ENCODE peak calls at places on chromosomes 1 and 21, in ten cellular contexts. One of them, this sample, is unnamed.

GRCh38 chr1:170162385-170163226 is 16.8 kb downstream of the NTMT2 start:
- DNase-seq in activated B cell treated with CpG ODN at 0.5 μM for 24 hours: no peak
- DNase-seq in pancreas: no peak
- DNase-seq in Panc1: no peak
- DNase-seq in AG04449: peak; percentile 91
- DNase-seq in GM12865: no peak
- DNase-seq in IMR-90: peak; percentile 96
- DNase-seq in mucosa of descending colon: no peak
- DNase-seq in psoas muscle: no peak
- DNase-seq in type B pancreatic cell: no peak
- DNase-seq in this sample: peak; percentile 97

GRCh38 chr1:119987112-119987511 is 82.3 kb downstream of the NOTCH2 start:
- DNase-seq in activated B cell treated with CpG ODN at 0.5 μM for 24 hours: no peak
- DNase-seq in pancreas: no peak
- DNase-seq in Panc1: no peak
- DNase-seq in AG04449: peak; percentile 90
- DNase-seq in GM12865: peak; percentile 24
- DNase-seq in IMR-90: peak; percentile 97
- DNase-seq in mucosa of descending colon: no peak
- DNase-seq in psoas muscle: no peak
- DNase-seq in type B pancreatic cell: no peak
- DNase-seq in this sample: peak; percentile 95

GRCh38 chr1:178541396-178541795 is 28.5 kb downstream of the TEX35 start:
- DNase-seq in activated B cell treated with CpG ODN at 0.5 μM for 24 hours: no peak
- DNase-seq in pancreas: no peak
- DNase-seq in Panc1: no peak
- DNase-seq in AG04449: no peak
- DNase-seq in GM12865: no peak
- DNase-seq in IMR-90: no peak
- DNase-seq in mucosa of descending colon: no peak
- DNase-seq in psoas muscle: no peak
- DNase-seq in type B pancreatic cell: no peak
- DNase-seq in this sample: no peak

GRCh38 chr1:85374160-85374559 is 90.8 kb downstream of the DDAH1 start:
- DNase-seq in activated B cell treated with CpG ODN at 0.5 μM for 24 hours: no peak
- DNase-seq in pancreas: peak; percentile 30
- DNase-seq in Panc1: peak; percentile 93
- DNase-seq in AG04449: no peak
- DNase-seq in GM12865: no peak
- DNase-seq in IMR-90: peak; percentile 95
- DNase-seq in mucosa of descending colon: no peak
- DNase-seq in psoas muscle: no peak
- DNase-seq in type B pancreatic cell: no peak
- DNase-seq in this sample: peak; percentile 83

GRCh38 chr1:223622132-223622842 is 43.2 kb downstream of the CAPN8 start:
- DNase-seq in activated B cell treated with CpG ODN at 0.5 μM for 24 hours: no peak
- DNase-seq in pancreas: peak; percentile 37
- DNase-seq in Panc1: no peak
- DNase-seq in AG04449: no peak
- DNase-seq in GM12865: no peak
- DNase-seq in IMR-90: no peak
- DNase-seq in mucosa of descending colon: no peak
- DNase-seq in psoas muscle: no peak
- DNase-seq in type B pancreatic cell: no peak
- DNase-seq in this sample: no peak

GRCh38 chr21:14825405-14826032 is 239.3 kb downstream of the NRIP1 start:
- DNase-seq in activated B cell treated with CpG ODN at 0.5 μM for 24 hours: no peak
- DNase-seq in pancreas: no peak
- DNase-seq in Panc1: no peak
- DNase-seq in AG04449: no peak
- DNase-seq in GM12865: peak; percentile 74
- DNase-seq in IMR-90: no peak
- DNase-seq in mucosa of descending colon: no peak
- DNase-seq in psoas muscle: no peak
- DNase-seq in type B pancreatic cell: no peak
- DNase-seq in this sample: no peak

GRCh38 chr1:118004312-118004711 is 74.8 kb downstream of the WDR3 start:
- DNase-seq in activated B cell treated with CpG ODN at 0.5 μM for 24 hours: no peak
- DNase-seq in pancreas: no peak
- DNase-seq in Panc1: no peak
- DNase-seq in AG04449: no peak
- DNase-seq in GM12865: no peak
- DNase-seq in IMR-90: no peak
- DNase-seq in mucosa of descending colon: no peak
- DNase-seq in psoas muscle: no peak
- DNase-seq in type B pancreatic cell: no peak
- DNase-seq in this sample: no peak

GRCh38 chr1:107196973-107197562 is 56.2 kb downstream of the NTNG1 start:
- DNase-seq in activated B cell treated with CpG ODN at 0.5 μM for 24 hours: no peak
- DNase-seq in pancreas: no peak
- DNase-seq in Panc1: no peak
- DNase-seq in AG04449: no peak
- DNase-seq in GM12865: peak; percentile 83
- DNase-seq in IMR-90: peak; percentile 3
- DNase-seq in mucosa of descending colon: peak; percentile 49
- DNase-seq in psoas muscle: no peak
- DNase-seq in type B pancreatic cell: no peak
- DNase-seq in this sample: no peak

GRCh38 chr1:26787706-26788514 is at the start of gene PIGV:
- DNase-seq in activated B cell treated with CpG ODN at 0.5 μM for 24 hours: peak; percentile 94
- DNase-seq in pancreas: peak; percentile 83
- DNase-seq in Panc1: no peak
- DNase-seq in AG04449: no peak
- DNase-seq in GM12865: peak; percentile 91
- DNase-seq in IMR-90: peak; percentile 75
- DNase-seq in mucosa of descending colon: peak; percentile 91
- DNase-seq in psoas muscle: peak; percentile 94
- DNase-seq in type B pancreatic cell: peak; percentile 95
- DNase-seq in this sample: peak; percentile 80

GRCh38 chr1:25430073-25430665 is 528 bp upstream of the MACO1 start:
- DNase-seq in activated B cell treated with CpG ODN at 0.5 μM for 24 hours: peak; percentile 84
- DNase-seq in pancreas: peak; percentile 86
- DNase-seq in Panc1: no peak
- DNase-seq in AG04449: no peak
- DNase-seq in GM12865: peak; percentile 89
- DNase-seq in IMR-90: peak; percentile 71
- DNase-seq in mucosa of descending colon: peak; percentile 88
- DNase-seq in psoas muscle: peak; percentile 94
- DNase-seq in type B pancreatic cell: peak; percentile 83
- DNase-seq in this sample: peak; percentile 80

GRCh38 chr1:92194516-92194915 is 23.2 kb upstream of the C1orf146 start:
- DNase-seq in activated B cell treated with CpG ODN at 0.5 μM for 24 hours: no peak
- DNase-seq in pancreas: no peak
- DNase-seq in Panc1: no peak
- DNase-seq in AG04449: no peak
- DNase-seq in GM12865: no peak
- DNase-seq in IMR-90: peak; percentile 40
- DNase-seq in mucosa of descending colon: no peak
- DNase-seq in psoas muscle: no peak
- DNase-seq in type B pancreatic cell: no peak
- DNase-seq in this sample: no peak

GRCh38 chr1:9428601-9429368 is 110.5 kb upstream of the SLC25A33 start:
- DNase-seq in activated B cell treated with CpG ODN at 0.5 μM for 24 hours: peak; percentile 100
- DNase-seq in pancreas: peak; percentile 100
- DNase-seq in Panc1: peak; percentile 99
- DNase-seq in AG04449: peak; percentile 88
- DNase-seq in GM12865: peak; percentile 100
- DNase-seq in IMR-90: peak; percentile 99
- DNase-seq in mucosa of descending colon: peak; percentile 100
- DNase-seq in psoas muscle: peak; percentile 99
- DNase-seq in type B pancreatic cell: peak; percentile 100
- DNase-seq in this sample: peak; percentile 97
- TF ChIP-seq CTCF in activated B cell treated with CpG ODN at 0.5 μM for 24 hours: no peak
- TF ChIP-seq CTCF in pancreas: no peak
- TF ChIP-seq CTCF in Panc1: no peak
- TF ChIP-seq CTCF in AG04449: no peak
- TF ChIP-seq CTCF in GM12865: no peak
- TF ChIP-seq CTCF in IMR-90: peak; percentile 7
- TF ChIP-seq CTCF in mucosa of descending colon: peak; percentile 20
- TF ChIP-seq CTCF in psoas muscle: no peak
- TF ChIP-seq CTCF in type B pancreatic cell: peak; percentile 42
- TF ChIP-seq CTCF in this sample: peak; percentile 30

DNA sequence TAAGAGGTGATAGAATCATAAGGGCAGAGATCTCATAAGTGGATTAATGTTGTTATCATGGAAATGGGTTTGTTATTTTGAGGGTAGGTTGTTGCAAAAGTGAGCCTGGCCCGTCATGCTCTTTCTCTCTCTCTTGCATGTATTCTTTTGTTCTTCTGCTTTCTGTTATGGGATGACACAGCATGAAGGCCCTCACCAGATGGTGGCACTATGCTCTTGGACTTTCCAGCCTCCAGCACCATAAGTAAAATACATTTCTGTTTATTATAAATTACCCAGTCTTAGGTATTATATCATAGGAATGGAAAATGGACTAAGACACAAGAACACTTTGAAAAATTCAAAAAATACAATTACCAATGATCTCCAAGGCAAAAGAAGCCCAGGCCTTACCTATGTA is 676.1 kb downstream of the PTPRU start:
- DNase-seq in activated B cell treated with CpG ODN at 0.5 μM for 24 hours: no peak
- DNase-seq in pancreas: no peak
- DNase-seq in Panc1: peak; percentile 32
- DNase-seq in AG04449: no peak
- DNase-seq in GM12865: peak; percentile 15
- DNase-seq in IMR-90: peak; percentile 54
- DNase-seq in mucosa of descending colon: peak; percentile 57
- DNase-seq in psoas muscle: no peak
- DNase-seq in type B pancreatic cell: no peak
- DNase-seq in this sample: peak; percentile 34
- TF ChIP-seq CTCF in activated B cell treated with CpG ODN at 0.5 μM for 24 hours: no peak
- TF ChIP-seq CTCF in pancreas: no peak
- TF ChIP-seq CTCF in Panc1: peak; percentile 69
- TF ChIP-seq CTCF in AG04449: peak; percentile 52
- TF ChIP-seq CTCF in GM12865: peak; percentile 28
- TF ChIP-seq CTCF in IMR-90: peak; percentile 54
- TF ChIP-seq CTCF in mucosa of descending colon: no peak
- TF ChIP-seq CTCF in psoas muscle: no peak
- TF ChIP-seq CTCF in type B pancreatic cell: peak; percentile 38
- TF ChIP-seq CTCF in this sample: peak; percentile 54

GRCh38 chr1:213053455-213053854 is 2.4 kb downstream of the RPS6KC1 start:
- DNase-seq in activated B cell treated with CpG ODN at 0.5 μM for 24 hours: no peak
- DNase-seq in pancreas: no peak
- DNase-seq in Panc1: no peak
- DNase-seq in AG04449: no peak
- DNase-seq in GM12865: no peak
- DNase-seq in IMR-90: no peak
- DNase-seq in mucosa of descending colon: no peak
- DNase-seq in psoas muscle: no peak
- DNase-seq in type B pancreatic cell: no peak
- DNase-seq in this sample: no peak

GRCh38 chr1:213051881-213052202 is 801 bp downstream of the RPS6KC1 start:
- DNase-seq in activated B cell treated with CpG ODN at 0.5 μM for 24 hours: no peak
- DNase-seq in pancreas: no peak
- DNase-seq in Panc1: no peak
- DNase-seq in AG04449: no peak
- DNase-seq in GM12865: no peak
- DNase-seq in IMR-90: no peak
- DNase-seq in mucosa of descending colon: no peak
- DNase-seq in psoas muscle: no peak
- DNase-seq in type B pancreatic cell: no peak
- DNase-seq in this sample: no peak

GRCh38 chr1:213050745-213051126 is 305 bp upstream of the RPS6KC1 start:
- DNase-seq in activated B cell treated with CpG ODN at 0.5 μM for 24 hours: no peak
- DNase-seq in pancreas: no peak
- DNase-seq in Panc1: peak; percentile 55
- DNase-seq in AG04449: no peak
- DNase-seq in GM12865: no peak
- DNase-seq in IMR-90: no peak
- DNase-seq in mucosa of descending colon: no peak
- DNase-seq in psoas muscle: no peak
- DNase-seq in type B pancreatic cell: no peak
- DNase-seq in this sample: no peak

GRCh38 chr1:213049232-213049631 is 1.8 kb upstream of the RPS6KC1 start:
- DNase-seq in activated B cell treated with CpG ODN at 0.5 μM for 24 hours: no peak
- DNase-seq in pancreas: no peak
- DNase-seq in Panc1: no peak
- DNase-seq in AG04449: no peak
- DNase-seq in GM12865: no peak
- DNase-seq in IMR-90: no peak
- DNase-seq in mucosa of descending colon: no peak
- DNase-seq in psoas muscle: no peak
- DNase-seq in type B pancreatic cell: no peak
- DNase-seq in this sample: no peak

GRCh38 chr1:213051127-213051880 is at the start of gene RPS6KC1:
- DNase-seq in activated B cell treated with CpG ODN at 0.5 μM for 24 hours: peak; percentile 73
- DNase-seq in pancreas: peak; percentile 79
- DNase-seq in Panc1: peak; percentile 20
- DNase-seq in AG04449: no peak
- DNase-seq in GM12865: peak; percentile 88
- DNase-seq in IMR-90: peak; percentile 75
- DNase-seq in mucosa of descending colon: peak; percentile 89
- DNase-seq in psoas muscle: peak; percentile 92
- DNase-seq in type B pancreatic cell: peak; percentile 82
- DNase-seq in this sample: peak; percentile 78
- TF ChIP-seq CTCF in activated B cell treated with CpG ODN at 0.5 μM for 24 hours: no peak
- TF ChIP-seq CTCF in pancreas: no peak
- TF ChIP-seq CTCF in Panc1: no peak
- TF ChIP-seq CTCF in AG04449: peak; percentile 3
- TF ChIP-seq CTCF in GM12865: peak; percentile 1
- TF ChIP-seq CTCF in IMR-90: no peak
- TF ChIP-seq CTCF in mucosa of descending colon: no peak
- TF ChIP-seq CTCF in psoas muscle: no peak
- TF ChIP-seq CTCF in type B pancreatic cell: peak; percentile 42
- TF ChIP-seq CTCF in this sample: peak; percentile 26

GRCh38 chr1:162757476-162757875 is 33.0 kb upstream of the HSD17B7 start:
- DNase-seq in activated B cell treated with CpG ODN at 0.5 μM for 24 hours: no peak
- DNase-seq in pancreas: no peak
- DNase-seq in Panc1: no peak
- DNase-seq in AG04449: no peak
- DNase-seq in GM12865: no peak
- DNase-seq in IMR-90: peak; percentile 52
- DNase-seq in mucosa of descending colon: no peak
- DNase-seq in psoas muscle: no peak
- DNase-seq in type B pancreatic cell: no peak
- DNase-seq in this sample: peak; percentile 33

GRCh38 chr1:162756523-162756922 is 34.0 kb upstream of the HSD17B7 start:
- DNase-seq in activated B cell treated with CpG ODN at 0.5 μM for 24 hours: no peak
- DNase-seq in pancreas: no peak
- DNase-seq in Panc1: no peak
- DNase-seq in AG04449: no peak
- DNase-seq in GM12865: no peak
- DNase-seq in IMR-90: peak; percentile 28
- DNase-seq in mucosa of descending colon: no peak
- DNase-seq in psoas muscle: no peak
- DNase-seq in type B pancreatic cell: no peak
- DNase-seq in this sample: peak; percentile 33

GRCh38 chr1:162753998-162754585 is 36.4 kb upstream of the HSD17B7 start:
- DNase-seq in activated B cell treated with CpG ODN at 0.5 μM for 24 hours: no peak
- DNase-seq in pancreas: no peak
- DNase-seq in Panc1: no peak
- DNase-seq in AG04449: no peak
- DNase-seq in GM12865: no peak
- DNase-seq in IMR-90: peak; percentile 38
- DNase-seq in mucosa of descending colon: no peak
- DNase-seq in psoas muscle: no peak
- DNase-seq in type B pancreatic cell: no peak
- DNase-seq in this sample: peak; percentile 41

GRCh38 chr1:162755306-162755705 is 35.2 kb upstream of the HSD17B7 start:
- DNase-seq in activated B cell treated with CpG ODN at 0.5 μM for 24 hours: no peak
- DNase-seq in pancreas: no peak
- DNase-seq in Panc1: no peak
- DNase-seq in AG04449: no peak
- DNase-seq in GM12865: no peak
- DNase-seq in IMR-90: no peak
- DNase-seq in mucosa of descending colon: no peak
- DNase-seq in psoas muscle: no peak
- DNase-seq in type B pancreatic cell: no peak
- DNase-seq in this sample: peak; percentile 28

GRCh38 chr1:162753001-162753658 is 37.4 kb upstream of the HSD17B7 start:
- DNase-seq in activated B cell treated with CpG ODN at 0.5 μM for 24 hours: no peak
- DNase-seq in pancreas: no peak
- DNase-seq in Panc1: no peak
- DNase-seq in AG04449: no peak
- DNase-seq in GM12865: no peak
- DNase-seq in IMR-90: no peak
- DNase-seq in mucosa of descending colon: no peak
- DNase-seq in psoas muscle: no peak
- DNase-seq in type B pancreatic cell: no peak
- DNase-seq in this sample: peak; percentile 7
- TF ChIP-seq CTCF in activated B cell treated with CpG ODN at 0.5 μM for 24 hours: no peak
- TF ChIP-seq CTCF in pancreas: no peak
- TF ChIP-seq CTCF in Panc1: no peak
- TF ChIP-seq CTCF in AG04449: no peak
- TF ChIP-seq CTCF in GM12865: no peak
- TF ChIP-seq CTCF in IMR-90: no peak
- TF ChIP-seq CTCF in mucosa of descending colon: no peak
- TF ChIP-seq CTCF in psoas muscle: no peak
- TF ChIP-seq CTCF in type B pancreatic cell: no peak
- TF ChIP-seq CTCF in this sample: no peak

This sample was measured in AG10803.